ENCODE peak calls at places on chromosomes 2 and 18, in six cellular contexts. D is HCT116; I is NCI-H2081 treated with DMSO at 0.1 percent for 48 hours; S is fibroblast of mammary gland; V is NCI-H460; B is activated CD4-positive, alpha-beta T cell treated with anti-CD3 and anti-CD28 coated beads, Interleukin-2, amount 50 U/mL, for 4 hours. G is an unnamed sample.

GRCh38 chr2:127893033-127893432 is 7.3 kb upstream of the AMMECR1L start:
- DNase-seq in D (no peak), I (no peak), S (no peak), B (no peak), V (no peak), G (no peak)

GRCh38 chr2:102337481-102338386 is 17.9 kb upstream of the IL18R1 start:
- DNase-seq in I (no peak), V (no peak), B (no peak), D (no peak), S (peak), G (no peak)

GRCh38 chr2:113842919-113843736 is 46.8 kb upstream of the ACTR3 start:
- DNase-seq in S (peak), V (peak), I (no peak), D (no peak), B (no peak), G (peak)

GRCh38 chr2:45069711-45070664 is 60.7 kb upstream of the SIX2 start:
- DNase-seq in I (no peak), B (no peak), S (no peak), V (no peak), D (no peak), G (no peak)

GRCh38 chr2:234290671-234291070 is 206.2 kb downstream of the ARL4C start:
- DNase-seq in B (peak), V (no peak), I (no peak), S (no peak), D (no peak), G (no peak)

GRCh38 chr18:48019557-48019956 is 89.1 kb upstream of the SMAD2 start:
- DNase-seq in D (no peak), S (no peak), B (no peak), I (no peak), V (no peak), G (no peak)

GRCh38 chr2:120749506-120750431 is 14.1 kb downstream of the GLI2 start:
- DNase-seq in S (peak), B (no peak), D (no peak), I (no peak), V (no peak), G (no peak)

GRCh38 chr2:24365051-24365450 is 4.7 kb upstream of the ITSN2 start:
- DNase-seq in I (no peak), D (no peak), S (peak), V (no peak), B (no peak), G (no peak)

GRCh38 chr2:112073875-112074274 is 18.8 kb downstream of the TMEM87B start:
- DNase-seq in D (no peak), B (no peak), I (no peak), V (no peak), S (no peak), G (no peak)

GRCh38 chr18:55735199-55735855 is 147.3 kb upstream of the TCF4 start:
- DNase-seq in B (no peak), D (no peak), I (no peak), S (no peak), V (no peak), G (no peak)

GRCh38 chr2:150168596-150168995 is 318.9 kb downstream of the RND3 start:
- DNase-seq in I (no peak), B (no peak), D (no peak), S (no peak), V (no peak), G (no peak)

GRCh38 chr2:26281226-26281625 is 36.5 kb downstream of the HADHB start:
- DNase-seq in S (no peak), V (no peak), B (no peak), I (no peak), D (no peak), G (no peak)

GRCh38 chr18:28284132-28284531 is 107.2 kb upstream of the CDH2 start:
- DNase-seq in I (no peak), D (no peak), S (peak), B (no peak), V (no peak), G (no peak)

GRCh38 chr2:73083886-73084792 is 12.6 kb upstream of the SFXN5 start:
- DNase-seq in B (no peak), I (no peak), D (no peak), S (no peak), V (no peak), G (no peak)

GRCh38 chr18:31513189-31513907 is 15.4 kb downstream of the DSG2 start:
- DNase-seq in B (no peak), S (peak), V (no peak), D (no peak), I (no peak), G (peak)

GRCh38 chr18:34352385-34353163 is 127.9 kb upstream of the NOL4 start:
- DNase-seq in V (no peak), B (no peak), D (no peak), I (peak), S (peak), G (no peak)

GRCh38 chr2:17539993-17540812 is at the start of gene VSNL1:
- DNase-seq in I (no peak), S (peak), B (no peak), D (peak), V (no peak), G (no peak)

GRCh38 chr2:101596346-101596745 is 101.2 kb upstream of the MAP4K4 start:
- DNase-seq in B (no peak), D (no peak), V (no peak), S (peak), I (no peak), G (no peak)